ENCODE peak calls at places on chromosomes 11 and 22, in ten cellular contexts. J is NCI-H1105; F is progenitor cell of endocrine pancreas; E is activated naive CD4-positive, alpha-beta T cell treated with anti-CD3 and anti-CD28 coated beads, Interleukin-2, amount 50 U/mL, for 72 hours; O is activated T-cell treated with anti-CD3 and anti-CD28 coated beads, Interleukin-2, amount 50 U/mL, for 72 hours; R is COR-L47; H is astrocyte of the cerebellum; P is mesenteric fat pad; G is ureter; N is neural progenitor cell. L is an unnamed sample.

GRCh38 chr11:110715541-110715940 is 3.3 kb upstream of the ARHGAP20 start:
- DNase-seq in O (no peak), J (no peak), N (no peak), P (no peak), R (no peak), E (no peak), G (no peak), H (no peak), F (no peak), L (no peak)

GRCh38 chr22:42947211-42947990 is 67.5 kb downstream of the PACSIN2 start:
- DNase-seq in J (peak), G (no peak), F (no peak), O (no peak), N (peak), R (peak), H (no peak), E (no peak), P (no peak), L (no peak)

GRCh38 chr22:44351685-44352377 is 39.1 kb upstream of the SHISAL1 start:
- DNase-seq in R (peak), F (no peak), E (peak), G (no peak), J (peak), O (peak), H (peak), P (no peak), N (peak), L (peak)

GRCh38 chr22:25475554-25476022 is 88.9 kb upstream of the GRK3 start:
- DNase-seq in E (no peak), N (no peak), R (peak), J (peak), P (no peak), H (peak), G (peak), O (no peak), F (no peak), L (no peak)

GRCh38 chr22:17086750-17087149 is 1.9 kb downstream of the IL17RA start:
- DNase-seq in P (peak), J (no peak), E (no peak), H (no peak), N (no peak), R (no peak), F (no peak), O (no peak), G (peak), L (no peak)

GRCh38 chr22:43412808-43413785 is 1.3 kb downstream of the MPPED1 start:
- DNase-seq in P (no peak), R (peak), J (peak), G (no peak), H (no peak), O (no peak), F (no peak), N (peak), E (no peak), L (no peak)

GRCh38 chr22:27836181-27836580 is 34.6 kb upstream of the MN1 start:
- DNase-seq in O (no peak), G (no peak), R (no peak), H (no peak), E (no peak), P (peak), F (no peak), N (no peak), J (no peak), L (no peak)

GRCh38 chr11:130437848-130438247 is 9.4 kb upstream of the ADAMTS8 start:
- DNase-seq in P (no peak), O (no peak), F (no peak), G (no peak), R (no peak), J (no peak), H (no peak), N (no peak), E (no peak), L (no peak)

GRCh38 chr11:2685566-2686359 is 14.0 kb downstream of the KCNQ1OT1 start:
- DNase-seq in R (no peak), O (no peak), N (no peak), P (peak), H (no peak), F (no peak), J (no peak), E (no peak), G (no peak), L (no peak)

GRCh38 chr11:100681064-100681502 is 6.0 kb upstream of the ARHGAP42 start:
- DNase-seq in N (no peak), J (no peak), F (no peak), E (no peak), R (peak), P (no peak), G (peak), O (no peak), H (no peak), L (peak)

GRCh38 chr11:23749762-23750430 is 747.0 kb upstream of the LUZP2 start:
- DNase-seq in E (no peak), J (no peak), H (no peak), P (no peak), O (no peak), N (no peak), R (no peak), F (no peak), G (no peak), L (no peak)

GRCh38 chr11:35588627-35589026 is 29.6 kb upstream of the FJX1 start:
- DNase-seq in P (no peak), H (no peak), N (no peak), E (no peak), R (no peak), J (no peak), G (no peak), O (no peak), F (no peak), L (peak)

GRCh38 chr11:2196970-2197770 is 25.6 kb upstream of the TH start:
- DNase-seq in J (peak), E (peak), O (peak), F (peak), P (no peak), N (peak), G (peak), R (peak), H (no peak), L (peak)

GRCh38 chr11:116207349-116207748 is 565.4 kb downstream of the BUD13 start:
- DNase-seq in G (no peak), H (no peak), P (no peak), O (no peak), E (no peak), J (peak), N (no peak), F (no peak), R (peak), L (no peak)

GRCh38 chr11:62892077-62892922 is 11.6 kb downstream of the SLC3A2 start:
- DNase-seq in F (no peak), N (no peak), R (no peak), J (no peak), O (no peak), E (no peak), G (no peak), P (no peak), H (no peak), L (no peak)

GRCh38 chr11:79902493-79902892 is 461.7 kb upstream of the TENM4 start:
- DNase-seq in J (no peak), O (no peak), P (no peak), G (no peak), H (no peak), R (no peak), E (no peak), F (no peak), N (no peak), L (no peak)

GRCh38 chr11:64457416-64458010 is 98.6 kb downstream of the RPS6KA4 start:
- DNase-seq in R (no peak), F (no peak), O (no peak), G (no peak), P (peak), N (no peak), H (no peak), J (no peak), E (no peak), L (no peak)

GRCh38 chr11:116176484-116177005 is 596.2 kb downstream of the BUD13 start:
- DNase-seq in G (no peak), R (no peak), N (no peak), E (no peak), J (no peak), O (no peak), P (no peak), H (no peak), F (no peak), L (no peak)

GRCh38 chr11:113841691-113842090 is 33.7 kb downstream of the USP28 start:
- DNase-seq in P (no peak), F (no peak), G (no peak), R (no peak), H (no peak), J (no peak), N (no peak), O (no peak), E (no peak), L (no peak)

GRCh38 chr11:27718853-27719574 is 18.8 kb upstream of the BDNF start:
- DNase-seq in O (no peak), N (peak), H (no peak), G (no peak), R (no peak), P (no peak), J (peak), F (peak), E (no peak), L (no peak)

GRCh38 chr11:125457814-125458343 is 38.2 kb downstream of the FEZ1 start:
- DNase-seq in G (peak), R (no peak), O (no peak), N (no peak), P (no peak), J (no peak), E (no peak), H (peak), F (no peak), L (peak)

GRCh38 chr11:7759010-7759409 is 37.7 kb downstream of the OR5P2 start:
- DNase-seq in N (no peak), O (peak), F (no peak), R (no peak), E (no peak), G (no peak), P (no peak), H (no peak), J (no peak), L (no peak)

GRCh38 chr22:39408807-39409206 is 9.2 kb downstream of the TAB1 start:
- DNase-seq in H (no peak), G (no peak), J (no peak), E (no peak), N (no peak), R (no peak), P (no peak), O (no peak), F (no peak), L (no peak)

GRCh38 chr22:29171721-29172120 is 34.0 kb upstream of the EMID1 start:
- DNase-seq in O (no peak), F (no peak), R (no peak), G (no peak), E (no peak), H (no peak), P (no peak), N (no peak), J (no peak), L (no peak)

GRCh38 chr11:70399681-70400112 is 1.4 kb downstream of the CTTN start:
- DNase-seq in N (peak), P (peak), F (no peak), O (no peak), H (peak), R (no peak), E (no peak), J (no peak), G (peak), L (peak)

GRCh38 chr22:36166518-36167220 is 6.1 kb upstream of the APOL3 start:
- DNase-seq in G (no peak), F (no peak), N (no peak), J (no peak), P (no peak), O (peak), E (no peak), H (no peak), R (no peak), L (peak)

GRCh38 chr22:43050995-43051394 is 36.0 kb upstream of the PACSIN2 start:
- DNase-seq in N (peak), P (no peak), F (no peak), H (no peak), R (no peak), G (no peak), O (no peak), J (no peak), E (no peak), L (no peak)

GRCh38 chr22:44325718-44326548 is 13.2 kb upstream of the SHISAL1 start:
- DNase-seq in N (peak), R (peak), F (no peak), E (no peak), P (no peak), J (no peak), O (no peak), G (no peak), H (no peak), L (no peak)

GRCh38 chr22:39135092-39135896 is 17.2 kb downstream of the CBX7 start:
- DNase-seq in G (no peak), J (peak), E (peak), H (no peak), F (peak), N (peak), P (no peak), R (peak), O (peak), L (no peak)

GRCh38 chr22:46674367-46674781 is 54.2 kb downstream of the GRAMD4 start:
- DNase-seq in J (no peak), O (peak), G (no peak), N (no peak), H (no peak), P (no peak), R (no peak), E (peak), F (no peak), L (no peak)

GRCh38 chr11:126734752-126735151 is 265.8 kb downstream of the KIRREL3 start:
- DNase-seq in N (no peak), G (no peak), J (no peak), O (no peak), H (no peak), P (no peak), R (no peak), F (no peak), E (no peak), L (no peak)

GRCh38 chr11:125227151-125227550 is 62.6 kb downstream of the PKNOX2 start:
- DNase-seq in F (no peak), E (no peak), P (no peak), J (no peak), R (no peak), O (no peak), G (no peak), N (no peak), H (no peak), L (no peak)

GRCh38 chr11:36212507-36212906 is 76.7 kb downstream of the COMMD9 start:
- DNase-seq in O (no peak), E (no peak), F (no peak), R (no peak), G (no peak), P (no peak), J (no peak), H (no peak), N (no peak), L (no peak)

GRCh38 chr11:30586251-30587144 is at the start of gene MPPED2:
- DNase-seq in J (peak), H (no peak), F (peak), R (peak), N (peak), E (peak), G (peak), O (peak), P (no peak), L (no peak)

GRCh38 chr11:83194284-83195175 is 1.0 kb downstream of the ANKRD42 start:
- DNase-seq in P (peak), N (peak), H (peak), O (peak), J (no peak), R (no peak), G (peak), E (peak), F (peak), L (peak)

L was measured in right atrium auricular region.